ENCODE peak calls at places on chromosomes 4 and X, in five cellular contexts. Z, H, I, P and A are unnamed samples.

GRCh38 chr4:15902741-15903140 is 35.8 kb downstream of the FGFBP1 start:
- DNase-seq in H (no peak), P (no peak), I (no peak), Z (no peak), A (no peak)

GRCh38 chrX:114365045-114365834 is 218.6 kb upstream of the HTR2C start:
- DNase-seq in I (no peak), P (no peak), Z (no peak), H (no peak), A (no peak)

GRCh38 chrX:119669424-119670037 is 23.4 kb downstream of the SEPTIN6 start:
- DNase-seq in P (no peak), Z (no peak), I (no peak), H (no peak), A (peak; percentile 45)

GRCh38 chr4:158667651-158668198 is 4.0 kb downstream of the C4orf46 start:
- DNase-seq in H (no peak), P (peak; percentile 59), I (no peak), Z (no peak), A (no peak)

GRCh38 chrX:153526040-153526439 is 8.6 kb downstream of the ATP2B3 start:
- DNase-seq in I (no peak), P (no peak), Z (no peak), H (no peak), A (no peak)

GRCh38 chrX:13389501-13389900 is 69.6 kb upstream of the ATXN3L start:
- DNase-seq in P (no peak), Z (no peak), I (no peak), H (no peak), A (no peak)

GRCh38 chr4:105246712-105247111 is 100.0 kb downstream of the TET2 start:
- DNase-seq in H (no peak), P (no peak), I (no peak), Z (no peak), A (no peak)

GRCh38 chr4:7186081-7186480 is 6.3 kb upstream of the SORCS2 start:
- DNase-seq in P (peak; percentile 72), H (peak; percentile 55), I (no peak), Z (peak; percentile 47), A (peak; percentile 56)

GRCh38 chr4:80011636-80012236 is 61.3 kb downstream of the ANTXR2 start:
- DNase-seq in I (no peak), Z (no peak), P (no peak), H (no peak), A (no peak)

GRCh38 chr4:1010522-1011021 is 854 bp upstream of the FGFRL1 start:
- DNase-seq in Z (peak; percentile 89), P (peak; percentile 40), H (peak; percentile 62), I (peak; percentile 42), A (peak; percentile 67)

GRCh38 chr4:152679414-152680281 is at the start of gene TMEM154:
- DNase-seq in P (peak; percentile 87), Z (peak; percentile 91), H (peak; percentile 71), I (peak; percentile 21), A (peak; percentile 32)

GRCh38 chr4:17068885-17069284 is 170.4 kb upstream of the LDB2 start:
- DNase-seq in Z (no peak), I (no peak), H (no peak), P (no peak), A (no peak)

GRCh38 chrX:45774961-45775360 is 574.3 kb upstream of the DIPK2B start:
- DNase-seq in I (no peak), P (no peak), Z (no peak), H (no peak), A (no peak)

GRCh38 chrX:54495814-54496516 is at the start of gene FGD1:
- DNase-seq in H (peak; percentile 73), Z (peak; percentile 80), P (peak; percentile 79), I (no peak), A (peak; percentile 67)

GRCh38 chr4:52369649-52370048 is 289.5 kb downstream of the USP46 start:
- DNase-seq in P (peak; percentile 9), I (no peak), Z (no peak), H (no peak), A (no peak)

GRCh38 chr4:125042031-125042430 is 272.7 kb upstream of the FAT4 start:
- DNase-seq in H (no peak), Z (no peak), I (no peak), P (no peak), A (no peak)

GRCh38 chrX:153438522-153438921 is 7.3 kb downstream of the TREX2 start:
- DNase-seq in Z (no peak), P (no peak), H (no peak), I (no peak), A (peak; percentile 26)

GRCh38 chrX:78886550-78886949 is 58.6 kb upstream of the P2RY10 start:
- DNase-seq in I (no peak), H (no peak), Z (no peak), P (peak; percentile 8), A (no peak)

GRCh38 chr4:169492436-169493163 is 119.8 kb downstream of the NEK1 start:
- DNase-seq in H (peak; percentile 47), Z (peak; percentile 70), I (no peak), P (peak; percentile 72), A (no peak)

GRCh38 chr4:156654410-156654809 is 317.2 kb downstream of the PDGFC start:
- DNase-seq in I (no peak), P (no peak), Z (no peak), H (no peak), A (no peak)

GRCh38 chr4:139576219-139576618 is 20.2 kb upstream of the SETD7 start:
- DNase-seq in I (no peak), P (no peak), Z (no peak), H (no peak), A (no peak)

GRCh38 chr4:83771113-83771705 is 235.3 kb downstream of the GPAT3 start:
- DNase-seq in H (peak; percentile 72), P (peak; percentile 82), Z (no peak), I (no peak), A (peak; percentile 57)

GRCh38 chr4:38943355-38943754 is 75.7 kb downstream of the FAM114A1 start:
- DNase-seq in H (no peak), P (no peak), I (no peak), Z (peak; percentile 69), A (peak; percentile 39)

GRCh38 chr4:165415910-165416309 is 37.1 kb downstream of the CPE start:
- DNase-seq in H (no peak), Z (no peak), P (no peak), I (no peak), A (no peak)

GRCh38 chrX:2627272-2627867 is 63.7 kb upstream of the CD99 start:
- DNase-seq in Z (peak; percentile 64), P (peak; percentile 82), H (peak; percentile 64), I (no peak), A (peak; percentile 61)

GRCh38 chr4:128768373-128768996 is 41.0 kb upstream of the JADE1 start:
- DNase-seq in P (no peak), H (no peak), I (no peak), Z (no peak), A (no peak)

GRCh38 chrX:38375888-38376287 is 23.5 kb downstream of the OTC start:
- DNase-seq in I (no peak), H (no peak), Z (no peak), P (peak; percentile 60), A (peak; percentile 6)

GRCh38 chr4:78945638-78946179 is 6.5 kb upstream of the PAQR3 start:
- DNase-seq in Z (no peak), I (no peak), P (no peak), H (no peak), A (no peak)

GRCh38 chrX:153674219-153674851 is 722 bp upstream of the PNCK start:
- DNase-seq in Z (peak; percentile 13), P (no peak), H (no peak), I (no peak), A (no peak)

GRCh38 chrX:106897259-106897658 is 5.9 kb downstream of the RIPPLY1 start:
- DNase-seq in H (no peak), I (no peak), P (no peak), Z (no peak), A (no peak)

GRCh38 chr4:113365377-113365776 is 315.9 kb downstream of the ANK2 start:
- DNase-seq in I (no peak), H (no peak), Z (no peak), P (no peak), A (no peak)

GRCh38 chrX:15301924-15302323 is 13.5 kb downstream of the ASB11 start:
- DNase-seq in H (no peak), P (no peak), Z (peak; percentile 62), I (no peak), A (peak; percentile 84)

GRCh38 chrX:119132961-119133360 is 5.3 kb upstream of the KIAA1210 start:
- DNase-seq in Z (no peak), I (no peak), P (no peak), H (no peak), A (no peak)

GRCh38 chr4:14874990-14875389 is 127.3 kb upstream of the CPEB2 start:
- DNase-seq in H (no peak), Z (no peak), I (no peak), P (no peak), A (no peak)

GRCh38 chr4:157804169-157804543 is 368.7 kb downstream of the GASK1B start:
- DNase-seq in H (no peak), Z (no peak), I (no peak), P (no peak), A (no peak)